ENCODE peak calls at places on chromosomes 16 and 17, in five cellular contexts. D is H1, G is HepG2, R is K562, F is GM12878. X is an unnamed sample.

GRCh38 chr16:30127994-30128393 is 5.0 kb upstream of the MAPK3 start:
- DNase-seq in D (no peak), G (no peak), R (no peak), F (no peak), X (no peak)

GRCh38 chr17:60675997-60676396 is 1.7 kb upstream of the BCAS3 start:
- DNase-seq in D (no peak), G (no peak), R (no peak), F (no peak), X (no peak)

GRCh38 chr16:66382171-66382965 is 15.9 kb downstream of the CDH5 start:
- DNase-seq in D (peak; percentile 53), G (no peak), R (no peak), F (no peak), X (no peak)

GRCh38 chr16:67542464-67542863 is 13.8 kb downstream of the RIPOR1 start:
- DNase-seq in D (no peak), G (no peak), R (peak; percentile 90), F (no peak), X (peak; percentile 59)

GRCh38 chr17:57044976-57045867 is 39.8 kb upstream of the AKAP1 start:
- DNase-seq in D (no peak), G (no peak), R (no peak), F (no peak), X (no peak)

GRCh38 chr17:19578545-19578944 is 44.9 kb downstream of the SLC47A1 start:
- DNase-seq in D (no peak), G (no peak), R (no peak), F (no peak), X (no peak)

GRCh38 chr16:88468289-88469129 is 15.4 kb downstream of the ZFPM1 start:
- DNase-seq in D (peak; percentile 67), G (peak; percentile 67), R (peak; percentile 89), F (no peak), X (peak; percentile 56)

GRCh38 chr16:57635266-57636097 is 7.1 kb downstream of the ADGRG1 start:
- DNase-seq in D (no peak), G (peak; percentile 85), R (no peak), F (no peak), X (no peak)

GRCh38 chr17:4509402-4509801 is 10.7 kb downstream of the SPNS2 start:
- DNase-seq in D (no peak), G (no peak), R (no peak), F (peak; percentile 4), X (no peak)

GRCh38 chr17:72788950-72789585 is 303.4 kb downstream of the SLC39A11 start:
- DNase-seq in D (no peak), G (peak; percentile 85), R (no peak), F (no peak), X (no peak)

GRCh38 chr16:75282811-75283281 is 31.4 kb upstream of the BCAR1 start:
- DNase-seq in D (no peak), G (no peak), R (no peak), F (no peak), X (no peak)

GRCh38 chr16:11621539-11621919 is 34.8 kb upstream of the LITAF start:
- DNase-seq in D (no peak), G (no peak), R (no peak), F (no peak), X (no peak)

GRCh38 chr16:31354394-31355291 is at the start of gene ITGAX:
- DNase-seq in D (no peak), G (no peak), R (peak; percentile 78), F (peak; percentile 70), X (no peak)

GRCh38 chr16:28326881-28327610 is 34.7 kb downstream of the SBK1 start:
- DNase-seq in D (no peak), G (peak; percentile 61), R (peak; percentile 73), F (no peak), X (peak; percentile 26)

GRCh38 chr16:28294201-28294600 is 1.9 kb downstream of the SBK1 start:
- DNase-seq in D (no peak), G (no peak), R (no peak), F (no peak), X (no peak)

GRCh38 chr17:43381204-43381603 is 17.6 kb upstream of the ARL4D start:
- DNase-seq in D (no peak), G (no peak), R (no peak), F (no peak), X (no peak)

GRCh38 chr16:35734728-35735402 is 2275.5 kb downstream of the TP53TG3F start:
- DNase-seq in D (no peak), G (no peak), R (no peak), F (no peak), X (no peak)

GRCh38 chr17:67400193-67400592 is 23.1 kb downstream of the PITPNC1 start:
- DNase-seq in D (no peak), G (no peak), R (no peak), F (no peak), X (no peak)

GRCh38 chr17:5097101-5097834 is 14.4 kb downstream of the ZNF232 start:
- DNase-seq in D (peak; percentile 69), G (no peak), R (no peak), F (no peak), X (no peak)

GRCh38 chr16:53091508-53092211 is 36.9 kb downstream of the CHD9 start:
- DNase-seq in D (no peak), G (no peak), R (no peak), F (peak; percentile 72), X (no peak)

GRCh38 chr16:11308493-11309283 is 27.6 kb upstream of the PRM1 start:
- DNase-seq in D (no peak), G (peak; percentile 87), R (peak; percentile 46), F (peak; percentile 81), X (no peak)

GRCh38 chr16:29312835-29313558 is 93.5 kb downstream of the NPIPB11 start:
- DNase-seq in D (no peak), G (no peak), R (no peak), F (no peak), X (no peak)

GRCh38 chr17:45848868-45849535 is 4.3 kb downstream of the SPPL2C start:
- DNase-seq in D (no peak), G (no peak), R (no peak), F (no peak), X (no peak)

GRCh38 chr16:26158142-26158759 is 466.5 kb downstream of the HS3ST4 start:
- DNase-seq in D (no peak), G (no peak), R (no peak), F (no peak), X (no peak)

GRCh38 chr16:23967018-23967417 is 131.2 kb downstream of the PRKCB start:
- DNase-seq in D (no peak), G (no peak), R (no peak), F (no peak), X (no peak)

GRCh38 chr17:39169101-39169500 is 3.1 kb upstream of the ARL5C start:
- DNase-seq in D (no peak), G (no peak), R (no peak), F (no peak), X (no peak)

GRCh38 chr17:69363488-69364210 is 36.7 kb upstream of the ABCA5 start:
- DNase-seq in D (no peak), G (no peak), R (no peak), F (no peak), X (no peak)

GRCh38 chr17:10516638-10517037 is 1.7 kb downstream of the MYH1 start:
- DNase-seq in D (no peak), G (no peak), R (no peak), F (no peak), X (no peak)

GRCh38 chr16:72823961-72824490 is 223.9 kb downstream of the ZFHX3 start:
- DNase-seq in D (no peak), G (no peak), R (no peak), F (no peak), X (no peak)

GRCh38 chr17:72656114-72656763 is 436.2 kb downstream of the SLC39A11 start:
- DNase-seq in D (no peak), G (no peak), R (no peak), F (no peak), X (no peak)

GRCh38 chr16:57504491-57504890 is 18.2 kb upstream of the DOK4 start:
- DNase-seq in D (no peak), G (no peak), R (no peak), F (no peak), X (no peak)

GRCh38 chr16:79543219-79543618 is 57.3 kb downstream of the MAF start:
- DNase-seq in D (no peak), G (no peak), R (no peak), F (no peak), X (no peak)

GRCh38 chr17:67421869-67422273 is 44.8 kb downstream of the PITPNC1 start:
- DNase-seq in D (no peak), G (peak; percentile 39), R (no peak), F (peak; percentile 61), X (peak; percentile 100)

GRCh38 chr17:57636985-57637667 is 108.0 kb downstream of the CCDC182 start:
- DNase-seq in D (no peak), G (no peak), R (no peak), F (no peak), X (no peak)

GRCh38 chr17:37818689-37819088 is 73.8 kb upstream of the HNF1B start:
- DNase-seq in D (no peak), G (no peak), R (no peak), F (no peak), X (peak; percentile 57)

GRCh38 chr16:17972460-17972943 is 364.0 kb downstream of the NPIPA8 start:
- DNase-seq in D (no peak), G (no peak), R (no peak), F (no peak), X (no peak)

GRCh38 chr17:58083491-58084316 is 485 bp downstream of the DYNLL2 start:
- DNase-seq in D (no peak), G (peak; percentile 32), R (peak; percentile 74), F (no peak), X (no peak)

GRCh38 chr17:35082073-35082657 is 18.7 kb upstream of the RFFL start:
- DNase-seq in D (no peak), G (peak; percentile 9), R (no peak), F (no peak), X (peak; percentile 81)
- TF ChIP-seq POLR2AphosphoS5 in D (no peak), G (no peak), R (no peak), F (no peak), X (peak; percentile 56)

DNA sequence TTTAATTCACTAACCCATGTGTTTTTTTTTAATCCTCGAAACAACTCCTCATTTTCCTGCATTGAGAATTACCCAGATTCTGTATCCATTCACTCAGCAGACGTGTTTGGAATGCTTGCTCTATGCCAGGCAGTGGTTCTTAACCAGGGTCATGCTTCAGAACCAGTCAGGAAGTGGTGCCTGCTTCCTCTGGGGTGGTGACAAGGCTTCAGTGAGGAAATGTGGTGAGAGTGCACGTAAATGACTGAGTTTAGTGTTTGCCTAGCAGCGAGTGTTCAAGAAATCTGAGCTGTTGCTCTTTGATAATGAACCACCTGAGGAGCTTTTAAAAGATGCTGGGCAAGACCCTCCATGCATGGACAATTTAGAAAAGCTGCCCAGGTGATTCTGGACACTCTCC is 9.9 kb downstream of the ZFP90 start:
- DNase-seq in D (no peak), G (no peak), R (no peak), F (no peak), X (no peak)
- TF ChIP-seq CEBPB in D (no peak), G (no peak), R (no peak), F (no peak), X (no peak)

DNA sequence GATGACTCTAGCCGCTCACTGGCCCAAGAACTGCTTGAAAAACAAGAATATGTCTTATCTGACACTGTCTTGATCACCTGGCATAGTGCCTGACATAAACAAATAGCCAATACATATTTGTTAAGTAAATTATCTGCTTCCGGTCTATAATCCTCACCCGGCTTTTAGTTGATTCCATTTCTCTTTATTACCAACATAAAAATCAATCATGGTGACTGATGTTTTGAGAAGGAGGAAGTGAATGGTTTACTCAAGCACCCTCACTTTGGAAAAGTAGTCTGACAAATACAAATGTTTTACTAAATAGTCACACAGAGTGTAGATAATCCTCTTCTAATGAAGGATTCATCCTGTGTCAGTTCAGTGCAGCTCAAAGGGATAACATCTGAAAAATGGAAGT is 47.0 kb downstream of the SKAP1 start:
- DNase-seq in D (no peak), G (no peak), R (no peak), F (no peak), X (no peak)
- TF ChIP-seq POLR2AphosphoS5 in D (no peak), G (no peak), R (no peak), F (no peak), X (no peak)

GRCh38 chr16:85360323-85361277 is 248.3 kb upstream of the CIBAR2 start:
- DNase-seq in D (no peak), G (no peak), R (no peak), F (no peak), X (no peak)
- TF ChIP-seq CEBPB in D (no peak), G (no peak), R (no peak), F (no peak), X (no peak)